ENCODE peak calls at places on chromosomes 5 and 9, in eight cellular contexts. One of them, this sample, is unnamed.
A peak's percentile ranks its signal among the peaks of the same experiment; 100 is the strongest.

GRCh38 chr5:76475936-76476335 is 72.9 kb downstream of the IQGAP2 start:
- DNase-seq in colonic mucosa: peak; percentile 76
- DNase-seq in sigmoid colon: no peak
- DNase-seq in heart right ventricle: no peak
- DNase-seq in body of pancreas: no peak
- DNase-seq in HL-60: no peak
- DNase-seq in kidney: no peak
- DNase-seq in nephron progenitor cell: no peak
- DNase-seq in this sample: no peak

GRCh38 chr5:136036991-136037705 is 8.4 kb downstream of the TGFBI start:
- DNase-seq in colonic mucosa: peak; percentile 56
- DNase-seq in sigmoid colon: peak; percentile 85
- DNase-seq in heart right ventricle: peak; percentile 65
- DNase-seq in body of pancreas: no peak
- DNase-seq in HL-60: no peak
- DNase-seq in kidney: no peak
- DNase-seq in nephron progenitor cell: no peak
- DNase-seq in this sample: no peak

GRCh38 chr9:114718801-114719221 is 36.8 kb upstream of the TEX48 start:
- DNase-seq in colonic mucosa: peak; percentile 45
- DNase-seq in sigmoid colon: no peak
- DNase-seq in heart right ventricle: no peak
- DNase-seq in body of pancreas: no peak
- DNase-seq in HL-60: no peak
- DNase-seq in kidney: peak; percentile 77
- DNase-seq in nephron progenitor cell: no peak
- DNase-seq in this sample: no peak

GRCh38 chr5:31364881-31365636 is 166.8 kb downstream of the DROSHA start:
- DNase-seq in colonic mucosa: no peak
- DNase-seq in sigmoid colon: no peak
- DNase-seq in heart right ventricle: no peak
- DNase-seq in body of pancreas: no peak
- DNase-seq in HL-60: no peak
- DNase-seq in kidney: no peak
- DNase-seq in nephron progenitor cell: no peak
- DNase-seq in this sample: no peak

GRCh38 chr5:161924270-161924669 is 76.3 kb downstream of the GABRA1 start:
- DNase-seq in colonic mucosa: no peak
- DNase-seq in sigmoid colon: no peak
- DNase-seq in heart right ventricle: no peak
- DNase-seq in body of pancreas: no peak
- DNase-seq in HL-60: no peak
- DNase-seq in kidney: no peak
- DNase-seq in nephron progenitor cell: no peak
- DNase-seq in this sample: no peak

GRCh38 chr5:148849461-148849860 is 23.1 kb downstream of the ADRB2 start:
- DNase-seq in colonic mucosa: no peak
- DNase-seq in sigmoid colon: no peak
- DNase-seq in heart right ventricle: no peak
- DNase-seq in body of pancreas: no peak
- DNase-seq in HL-60: no peak
- DNase-seq in kidney: no peak
- DNase-seq in nephron progenitor cell: no peak
- DNase-seq in this sample: no peak

GRCh38 chr5:76601470-76601869 is 21.7 kb downstream of the F2RL2 start:
- DNase-seq in colonic mucosa: peak; percentile 31
- DNase-seq in sigmoid colon: no peak
- DNase-seq in heart right ventricle: peak; percentile 57
- DNase-seq in body of pancreas: no peak
- DNase-seq in HL-60: no peak
- DNase-seq in kidney: no peak
- DNase-seq in nephron progenitor cell: peak; percentile 9
- DNase-seq in this sample: no peak

GRCh38 chr9:72150172-72150571 is 932 bp downstream of the GDA start:
- DNase-seq in colonic mucosa: no peak
- DNase-seq in sigmoid colon: no peak
- DNase-seq in heart right ventricle: no peak
- DNase-seq in body of pancreas: no peak
- DNase-seq in HL-60: no peak
- DNase-seq in kidney: no peak
- DNase-seq in nephron progenitor cell: no peak
- DNase-seq in this sample: no peak

GRCh38 chr9:105835721-105836120 is 141.4 kb downstream of the TMEM38B start:
- DNase-seq in colonic mucosa: no peak
- DNase-seq in sigmoid colon: no peak
- DNase-seq in heart right ventricle: no peak
- DNase-seq in body of pancreas: no peak
- DNase-seq in HL-60: no peak
- DNase-seq in kidney: no peak
- DNase-seq in nephron progenitor cell: no peak
- DNase-seq in this sample: no peak

GRCh38 chr9:36637491-36638270 is 65.0 kb downstream of the MELK start:
- DNase-seq in colonic mucosa: no peak
- DNase-seq in sigmoid colon: no peak
- DNase-seq in heart right ventricle: no peak
- DNase-seq in body of pancreas: no peak
- DNase-seq in HL-60: no peak
- DNase-seq in kidney: no peak
- DNase-seq in nephron progenitor cell: no peak
- DNase-seq in this sample: no peak

GRCh38 chr9:88593537-88594185 is 58.7 kb downstream of the NXNL2 start:
- DNase-seq in colonic mucosa: peak; percentile 59
- DNase-seq in sigmoid colon: no peak
- DNase-seq in heart right ventricle: peak; percentile 79
- DNase-seq in body of pancreas: peak; percentile 68
- DNase-seq in HL-60: no peak
- DNase-seq in kidney: no peak
- DNase-seq in nephron progenitor cell: peak; percentile 36
- DNase-seq in this sample: no peak

GRCh38 chr9:136886610-136887597 is 588 bp downstream of the TRAF2 start:
- DNase-seq in colonic mucosa: no peak
- DNase-seq in sigmoid colon: no peak
- DNase-seq in heart right ventricle: no peak
- DNase-seq in body of pancreas: no peak
- DNase-seq in HL-60: no peak
- DNase-seq in kidney: peak; percentile 88
- DNase-seq in nephron progenitor cell: peak; percentile 67
- DNase-seq in this sample: no peak

GRCh38 chr5:173888473-173889135 is 455 bp downstream of the CPEB4 start:
- DNase-seq in colonic mucosa: peak; percentile 37
- DNase-seq in sigmoid colon: peak; percentile 66
- DNase-seq in heart right ventricle: peak; percentile 23
- DNase-seq in body of pancreas: peak; percentile 44
- DNase-seq in HL-60: no peak
- DNase-seq in kidney: peak; percentile 85
- DNase-seq in nephron progenitor cell: peak; percentile 30
- DNase-seq in this sample: no peak

GRCh38 chr5:150638053-150638444 is 2.4 kb upstream of the SYNPO start:
- DNase-seq in colonic mucosa: no peak
- DNase-seq in sigmoid colon: no peak
- DNase-seq in heart right ventricle: no peak
- DNase-seq in body of pancreas: no peak
- DNase-seq in HL-60: no peak
- DNase-seq in kidney: no peak
- DNase-seq in nephron progenitor cell: no peak
- DNase-seq in this sample: no peak

GRCh38 chr5:52909192-52909591 is 80.0 kb upstream of the ITGA2 start:
- DNase-seq in colonic mucosa: no peak
- DNase-seq in sigmoid colon: no peak
- DNase-seq in heart right ventricle: peak; percentile 12
- DNase-seq in body of pancreas: no peak
- DNase-seq in HL-60: no peak
- DNase-seq in kidney: no peak
- DNase-seq in nephron progenitor cell: no peak
- DNase-seq in this sample: no peak

GRCh38 chr5:173513521-173513991 is 102.9 kb downstream of the BOD1 start:
- DNase-seq in colonic mucosa: no peak
- DNase-seq in sigmoid colon: no peak
- DNase-seq in heart right ventricle: no peak
- DNase-seq in body of pancreas: no peak
- DNase-seq in HL-60: no peak
- DNase-seq in kidney: no peak
- DNase-seq in nephron progenitor cell: no peak
- DNase-seq in this sample: no peak

GRCh38 chr9:73121375-73121935 is 30.2 kb upstream of the ANXA1 start:
- DNase-seq in colonic mucosa: no peak
- DNase-seq in sigmoid colon: no peak
- DNase-seq in heart right ventricle: no peak
- DNase-seq in body of pancreas: no peak
- DNase-seq in HL-60: no peak
- DNase-seq in kidney: no peak
- DNase-seq in nephron progenitor cell: no peak
- DNase-seq in this sample: no peak

GRCh38 chr5:133229931-133230664 is 178.3 kb downstream of the HSPA4 start:
- DNase-seq in colonic mucosa: no peak
- DNase-seq in sigmoid colon: peak; percentile 17
- DNase-seq in heart right ventricle: no peak
- DNase-seq in body of pancreas: no peak
- DNase-seq in HL-60: no peak
- DNase-seq in kidney: no peak
- DNase-seq in nephron progenitor cell: no peak
- DNase-seq in this sample: no peak

DNA sequence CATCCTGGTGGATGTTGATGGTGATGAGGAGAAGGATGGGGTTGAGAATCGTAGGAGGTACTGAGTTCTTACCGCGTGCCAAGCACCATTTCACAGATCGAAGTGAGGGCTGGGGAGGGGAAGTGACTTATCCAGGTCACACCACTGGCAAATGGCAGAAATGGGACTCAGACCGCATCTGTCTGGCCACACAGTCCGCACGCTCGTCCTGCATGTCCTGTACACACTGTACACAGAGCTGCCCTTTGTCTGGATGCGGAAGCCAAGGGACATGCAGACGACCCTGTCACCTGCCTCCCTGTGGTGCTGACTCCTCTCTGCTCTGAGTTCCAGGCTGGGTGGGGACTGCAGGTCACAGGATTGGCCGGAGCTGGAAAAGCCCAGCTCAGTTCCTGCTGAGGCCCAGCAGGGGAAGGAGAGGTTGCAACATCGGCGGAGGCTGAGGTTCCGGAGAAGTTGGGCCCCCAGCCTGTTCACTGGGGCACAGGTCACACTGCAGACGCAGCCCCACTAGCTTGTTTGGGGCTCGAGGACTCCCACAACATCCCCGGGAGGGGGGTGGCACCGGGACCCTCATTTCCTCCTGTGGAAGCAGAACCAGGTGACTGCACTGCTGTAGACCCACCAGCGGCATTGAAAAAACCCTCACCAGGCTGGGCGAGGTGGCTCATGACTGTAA is 165.8 kb upstream of the IER5L start:
- DNase-seq in colonic mucosa: peak; percentile 45
- DNase-seq in sigmoid colon: peak; percentile 91
- DNase-seq in heart right ventricle: no peak
- DNase-seq in body of pancreas: no peak
- DNase-seq in HL-60: peak; percentile 99
- DNase-seq in kidney: no peak
- DNase-seq in nephron progenitor cell: no peak
- DNase-seq in this sample: no peak
- TF ChIP-seq CTCF in colonic mucosa: no peak
- TF ChIP-seq CTCF in sigmoid colon: no peak
- TF ChIP-seq CTCF in heart right ventricle: peak; percentile 17
- TF ChIP-seq CTCF in body of pancreas: no peak
- TF ChIP-seq CTCF in HL-60: no peak
- TF ChIP-seq CTCF in kidney: no peak
- TF ChIP-seq CTCF in nephron progenitor cell: no peak
- TF ChIP-seq CTCF in this sample: no peak

DNA sequence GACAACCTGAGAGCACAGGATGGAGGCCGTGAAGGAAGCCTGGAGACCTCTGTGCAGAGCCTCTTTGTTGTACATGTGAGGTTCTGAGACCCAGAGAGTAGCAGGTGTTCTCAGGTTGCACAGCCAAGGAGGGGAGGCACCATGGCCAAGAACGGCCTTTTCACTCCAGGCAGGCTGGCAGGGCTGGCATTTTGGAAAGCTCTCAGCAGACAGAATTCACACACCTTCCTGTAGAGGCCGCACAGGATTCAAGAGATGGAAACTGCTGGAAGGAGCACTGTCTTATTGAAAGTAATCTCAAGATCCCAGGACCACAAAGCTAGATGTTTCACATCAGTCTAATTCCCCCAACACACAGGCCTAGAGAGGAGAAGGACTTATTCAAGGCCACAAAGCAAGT is 52.8 kb upstream of the XPA start:
- DNase-seq in colonic mucosa: no peak
- DNase-seq in sigmoid colon: no peak
- DNase-seq in heart right ventricle: no peak
- DNase-seq in body of pancreas: no peak
- DNase-seq in HL-60: no peak
- DNase-seq in kidney: no peak
- DNase-seq in nephron progenitor cell: no peak
- DNase-seq in this sample: no peak
- TF ChIP-seq CTCF in colonic mucosa: no peak
- TF ChIP-seq CTCF in sigmoid colon: no peak
- TF ChIP-seq CTCF in heart right ventricle: no peak
- TF ChIP-seq CTCF in body of pancreas: no peak
- TF ChIP-seq CTCF in HL-60: no peak
- TF ChIP-seq CTCF in kidney: no peak
- TF ChIP-seq CTCF in nephron progenitor cell: no peak
- TF ChIP-seq CTCF in this sample: no peak

GRCh38 chr9:68533678-68534077 is 7.0 kb downstream of the TMEM252 start:
- DNase-seq in colonic mucosa: no peak
- DNase-seq in sigmoid colon: no peak
- DNase-seq in heart right ventricle: no peak
- DNase-seq in body of pancreas: no peak
- DNase-seq in HL-60: no peak
- DNase-seq in kidney: no peak
- DNase-seq in nephron progenitor cell: no peak
- DNase-seq in this sample: no peak
- TF ChIP-seq CTCF in colonic mucosa: no peak
- TF ChIP-seq CTCF in sigmoid colon: no peak
- TF ChIP-seq CTCF in heart right ventricle: no peak
- TF ChIP-seq CTCF in body of pancreas: no peak
- TF ChIP-seq CTCF in HL-60: no peak
- TF ChIP-seq CTCF in kidney: no peak
- TF ChIP-seq CTCF in nephron progenitor cell: no peak
- TF ChIP-seq CTCF in this sample: no peak

DNA sequence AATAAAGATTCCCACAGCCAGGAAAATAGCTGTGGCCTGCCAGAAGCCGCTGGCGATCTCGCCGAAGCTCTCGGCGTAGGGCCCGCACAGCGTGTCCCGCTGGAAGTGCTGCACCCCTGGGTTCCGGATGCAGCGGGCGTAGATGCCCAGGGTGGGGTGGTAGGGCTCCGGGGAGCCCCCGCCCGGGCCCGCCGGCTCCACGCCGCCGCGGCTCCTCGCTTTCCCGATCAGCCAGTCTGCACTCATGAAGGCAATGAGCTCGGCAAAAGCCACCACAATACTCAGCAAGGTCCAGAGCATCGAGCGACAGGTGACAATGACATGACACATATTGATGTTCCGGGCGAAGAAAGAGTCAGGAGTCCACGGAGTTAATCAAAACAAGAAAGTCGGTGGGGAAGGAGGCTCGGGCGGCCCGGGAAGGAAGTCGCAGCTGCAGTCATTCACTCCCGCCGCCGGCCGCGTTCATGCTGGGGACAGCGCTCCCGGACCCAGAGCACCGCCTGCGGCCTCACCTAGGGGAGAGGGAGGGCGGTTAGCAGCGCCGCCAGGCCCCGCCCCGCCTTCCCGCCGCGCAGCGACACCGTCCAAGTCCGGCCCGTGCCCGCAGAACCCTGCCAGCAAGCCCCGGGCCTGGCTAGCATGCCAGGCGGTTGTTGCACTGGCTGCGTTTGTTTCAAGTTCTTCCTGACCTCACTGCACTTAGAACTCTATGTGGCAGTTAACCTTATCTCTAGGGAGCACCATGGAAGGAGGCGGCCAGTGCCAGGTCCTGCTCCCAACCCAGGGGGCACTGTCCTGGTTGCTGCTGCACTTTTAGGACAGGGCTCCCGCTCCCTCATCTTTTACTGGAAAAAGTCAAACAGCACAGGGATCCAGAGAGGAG is 138.4 kb downstream of the LHFPL2 start:
- DNase-seq in colonic mucosa: peak; percentile 78
- DNase-seq in sigmoid colon: peak; percentile 88
- DNase-seq in heart right ventricle: peak; percentile 63
- DNase-seq in body of pancreas: peak; percentile 79
- DNase-seq in HL-60: no peak
- DNase-seq in kidney: peak; percentile 87
- DNase-seq in nephron progenitor cell: peak; percentile 70
- DNase-seq in this sample: no peak
- TF ChIP-seq CTCF in colonic mucosa: no peak
- TF ChIP-seq CTCF in sigmoid colon: no peak
- TF ChIP-seq CTCF in heart right ventricle: no peak
- TF ChIP-seq CTCF in body of pancreas: no peak
- TF ChIP-seq CTCF in HL-60: no peak
- TF ChIP-seq CTCF in kidney: peak; percentile 5
- TF ChIP-seq CTCF in nephron progenitor cell: no peak
- TF ChIP-seq CTCF in this sample: peak; percentile 39